ENCODE peak calls at places on chromosome 1, in four cellular contexts. Z, U, I and C are unnamed samples. For H3K36me3, the result is how much of the 10 kb centered on the place peaks cover.

GRCh38 chr1:248631354-248632041 is 3.4 kb downstream of the OR2T11 start:
- DNase-seq in Z (no peak), U (no peak), I (no peak), C (no peak)

GRCh38 chr1:153478692-153479618 is 18.5 kb upstream of the S100A7 start:
- DNase-seq in Z (no peak), U (no peak), I (no peak), C (no peak)

GRCh38 chr1:45542591-45542990 is 8.0 kb upstream of the AKR1A1 start:
- DNase-seq in Z (no peak), U (no peak), I (peak), C (peak)

GRCh38 chr1:29912413-29912812 is 676.1 kb downstream of the PTPRU start:
- DNase-seq in Z (peak), U (no peak), I (no peak), C (no peak)

GRCh38 chr1:89826594-89826993 is 5.8 kb downstream of the LRRC8D start:
- DNase-seq in Z (no peak), U (no peak), I (no peak), C (no peak)

GRCh38 chr1:167016090-167016750 is 27.1 kb downstream of the MAEL start:
- DNase-seq in Z (no peak), U (no peak), I (no peak), C (no peak)

GRCh38 chr1:246003442-246003730 is 503.7 kb downstream of the SMYD3 start:
- DNase-seq in Z (no peak), U (no peak), I (no peak), C (no peak)

GRCh38 chr1:218705911-218706893 is 361.1 kb downstream of the TGFB2 start:
- DNase-seq in Z (no peak), U (no peak), I (no peak), C (no peak)

GRCh38 chr1:111976332-111976731 is 13.1 kb downstream of the KCND3 start:
- DNase-seq in Z (no peak), U (no peak), I (no peak), C (no peak)

GRCh38 chr1:222331340-222331739 is 216.6 kb downstream of the HHIPL2 start:
- DNase-seq in Z (no peak), U (no peak), I (no peak), C (no peak)

GRCh38 chr1:222331765-222332164 is 216.1 kb downstream of the HHIPL2 start:
- DNase-seq in Z (no peak), U (no peak), I (no peak), C (no peak)

GRCh38 chr1:222326710-222327036 is 221.2 kb downstream of the HHIPL2 start:
- DNase-seq in Z (no peak), U (no peak), I (no peak), C (no peak)

GRCh38 chr1:222326004-222326709 is 221.7 kb downstream of the HHIPL2 start:
- DNase-seq in Z (no peak), U (no peak), I (no peak), C (no peak)

GRCh38 chr1:222329493-222330045 is 218.3 kb downstream of the HHIPL2 start:
- DNase-seq in Z (no peak), U (no peak), I (no peak), C (no peak)
- TF ChIP-seq CTCF in Z (no peak), U (no peak), I (no peak), C (no peak)

GRCh38 chr1:92482665-92483441 is 3.9 kb downstream of the GFI1 start:
- DNase-seq in Z (no peak), U (peak), I (peak), C (no peak)
- H3K27ac ChIP-seq in Z (no peak), U (no peak), I (peak), C (peak)

GRCh38 chr1:54240741-54241335 is 40.9 kb downstream of the MRPL37 start:
- DNase-seq in Z (no peak), U (no peak), I (no peak), C (no peak)

GRCh38 chr1:54239041-54239410 is 39.1 kb downstream of the MRPL37 start:
- DNase-seq in Z (no peak), U (no peak), I (no peak), C (no peak)

GRCh38 chr1:54239603-54240002 is 39.6 kb downstream of the MRPL37 start:
- DNase-seq in Z (no peak), U (no peak), I (no peak), C (no peak)

GRCh38 chr1:54237656-54238055 is 37.7 kb downstream of the MRPL37 start:
- DNase-seq in Z (no peak), U (no peak), I (no peak), C (no peak)

GRCh38 chr1:54238353-54239040 is 38.5 kb downstream of the MRPL37 start:
- DNase-seq in Z (no peak), U (no peak), I (no peak), C (no peak)
- H3K36me3 ChIP-seq in Z (under half), U (under half), I (under half), C (half or more)

GRCh38 chr1:23010734-23011449 is 4.8 kb downstream of the TEX46 start:
- DNase-seq in Z (no peak), U (no peak), I (no peak), C (no peak)
- TF ChIP-seq CTCF in Z (no peak), U (no peak), I (no peak), C (no peak)

GRCh38 chr1:109918077-109918606 is 7.5 kb downstream of the CSF1 start:
- DNase-seq in Z (peak), U (no peak), I (no peak), C (no peak)
- H3K27ac ChIP-seq in Z (no peak), U (no peak), I (no peak), C (no peak)

GRCh38 chr1:5882367-5883128 is 109.7 kb downstream of the NPHP4 start:
- DNase-seq in Z (no peak), U (no peak), I (no peak), C (no peak)

GRCh38 chr1:5880630-5881405 is 111.4 kb downstream of the NPHP4 start:
- DNase-seq in Z (no peak), U (no peak), I (no peak), C (no peak)

GRCh38 chr1:5879421-5879820 is 112.8 kb downstream of the NPHP4 start:
- DNase-seq in Z (no peak), U (no peak), I (no peak), C (no peak)

GRCh38 chr1:5883129-5884048 is 108.8 kb downstream of the NPHP4 start:
- DNase-seq in Z (no peak), U (no peak), I (no peak), C (no peak)

GRCh38 chr1:5881526-5882222 is 110.6 kb downstream of the NPHP4 start:
- DNase-seq in Z (no peak), U (no peak), I (no peak), C (no peak)
- H3K36me3 ChIP-seq in Z (under half), U (under half), I (under half), C (half or more)

GRCh38 chr1:155094622-155094948 is 15.9 kb downstream of the EFNA3 start:
- DNase-seq in Z (no peak), U (no peak), I (no peak), C (no peak)
- TF ChIP-seq CTCF in Z (no peak), U (no peak), I (no peak), C (no peak)

DNA sequence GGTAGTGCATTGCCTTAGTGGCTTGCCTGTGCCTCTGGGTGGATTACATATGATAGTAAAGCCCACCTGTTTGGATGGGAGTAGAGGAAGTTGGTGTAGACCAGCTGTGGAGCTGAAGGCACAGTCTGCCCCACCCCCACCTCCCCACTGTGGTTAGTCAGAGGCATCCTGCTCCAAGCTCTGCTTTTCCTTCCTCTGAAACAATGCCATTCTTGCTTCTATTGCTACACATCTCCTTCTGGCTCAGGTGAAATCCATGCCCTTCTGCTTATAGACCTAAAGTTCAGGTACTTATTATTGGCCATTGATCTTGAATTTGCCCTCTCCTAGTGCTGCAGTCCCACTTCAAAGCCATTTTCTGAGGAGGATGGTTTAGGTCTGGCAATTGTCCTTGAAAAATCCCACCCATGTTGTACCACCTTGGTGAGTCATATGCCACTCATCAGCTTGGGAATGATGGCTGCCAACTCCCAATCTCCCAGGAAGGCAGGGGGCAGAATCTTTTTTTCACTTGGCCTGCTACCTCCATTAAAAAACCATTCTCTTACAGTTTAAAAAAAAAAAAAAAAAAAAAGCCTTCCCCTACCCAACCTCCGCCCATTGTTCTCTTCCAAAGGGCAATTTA is 6.7 kb upstream of the TXLNA start:
- DNase-seq in Z (no peak), U (no peak), I (no peak), C (no peak)
- H3K27ac ChIP-seq in Z (no peak), U (no peak), I (no peak), C (no peak)